ENCODE peak calls at places on chromosomes 12 and 14, in eight cellular contexts. K is CD8-positive, alpha-beta T cell; A is stimulated activated CD4-positive, alpha-beta T cell treated with anti-CD3 and anti-CD28 coated beads, Interleukin-4, amount 100 ng/mL, for 24 hours; Z is HEK293T; G is naive thymus-derived CD4-positive, alpha-beta T cell; M is RKO; S is LoVo; V is LHCN-M2. B is an unnamed sample.

GRCh38 chr12:67786086-67786485 is 137.5 kb downstream of the DYRK2 start:
- DNase-seq in K (no peak), A (no peak), Z (no peak), G (no peak), M (no peak), S (no peak), V (no peak), B (no peak)

GRCh38 chr14:71918955-71919354 is 13.3 kb upstream of the RGS6 start:
- DNase-seq in K (no peak), A (no peak), Z (peak), G (no peak), M (no peak), S (no peak), V (peak), B (no peak)

GRCh38 chr12:90801776-90802175 is 153.2 kb downstream of the CCER1 start:
- DNase-seq in K (no peak), A (no peak), Z (no peak), G (no peak), M (peak), S (peak), V (peak), B (no peak)

GRCh38 chr14:69652942-69653680 is 41.7 kb downstream of the SUSD6 start:
- DNase-seq in K (no peak), A (peak), Z (no peak), G (no peak), M (no peak), S (no peak), V (no peak), B (no peak)

GRCh38 chr12:127284021-127284420 is 982.9 kb upstream of the TMEM132C start:
- DNase-seq in K (no peak), A (no peak), Z (no peak), G (no peak), M (no peak), S (no peak), V (peak), B (no peak)

GRCh38 chr14:29663281-29663801 is 264.3 kb downstream of the PRKD1 start:
- DNase-seq in K (no peak), A (no peak), Z (no peak), G (no peak), M (no peak), S (no peak), V (peak), B (no peak)

GRCh38 chr12:120367252-120367923 is 1.6 kb downstream of the MSI1 start:
- DNase-seq in K (no peak), A (no peak), Z (peak), G (no peak), M (peak), S (no peak), V (peak), B (no peak)

GRCh38 chr12:117188961-117189724 is 1.1 kb downstream of the FBXO21 start:
- DNase-seq in K (no peak), A (no peak), Z (no peak), G (no peak), M (peak), S (no peak), V (no peak), B (no peak)

GRCh38 chr12:55845349-55845748 is 2.6 kb upstream of the MMP19 start:
- DNase-seq in K (no peak), A (no peak), Z (no peak), G (no peak), M (peak), S (no peak), V (no peak), B (no peak)

GRCh38 chr14:52054678-52055077 is 14.2 kb downstream of the NID2 start:
- DNase-seq in K (no peak), A (no peak), Z (no peak), G (no peak), M (no peak), S (no peak), V (no peak), B (no peak)

GRCh38 chr14:65412881-65413738 is 580 bp downstream of the FUT8 start:
- DNase-seq in K (no peak), A (peak), Z (peak), G (peak), M (peak), S (peak), V (no peak), B (peak)

GRCh38 chr12:47207829-47208248 is 128.1 kb upstream of the AMIGO2 start:
- DNase-seq in K (no peak), A (no peak), Z (no peak), G (no peak), M (no peak), S (peak), V (no peak), B (no peak)

GRCh38 chr12:115135800-115136211 is 451.8 kb upstream of the TBX3 start:
- DNase-seq in K (no peak), A (no peak), Z (no peak), G (no peak), M (no peak), S (no peak), V (no peak), B (peak)

GRCh38 chr12:75913502-75914110 is 118.0 kb downstream of the PHLDA1 start:
- DNase-seq in K (no peak), A (peak), Z (no peak), G (peak), M (no peak), S (no peak), V (no peak), B (no peak)

GRCh38 chr12:9114946-9115345 is 773 bp downstream of the A2M start:
- DNase-seq in K (no peak), A (no peak), Z (no peak), G (no peak), M (no peak), S (no peak), V (no peak), B (no peak)

GRCh38 chr12:30795410-30795659 is 40.6 kb upstream of the CAPRIN2 start:
- DNase-seq in K (no peak), A (peak), Z (no peak), G (no peak), M (peak), S (no peak), V (no peak), B (no peak)

GRCh38 chr14:103517172-103517566 is 5.5 kb downstream of the CKB start:
- DNase-seq in K (no peak), A (no peak), Z (no peak), G (no peak), M (no peak), S (no peak), V (no peak), B (no peak)

GRCh38 chr12:95859344-95859816 is 628 bp downstream of the SNRPF start:
- DNase-seq in K (no peak), A (peak), Z (peak), G (no peak), M (peak), S (peak), V (peak), B (no peak)

B was measured in ureter.